ENCODE peak calls at places on chromosomes 11 and 22, in ten cellular contexts. One of them, this sample, is unnamed.

GRCh38 chr22:47168900-47169800 is 406.7 kb downstream of the TBC1D22A start:
- DNase-seq in ovary: peak; percentile 13
- DNase-seq in fibroblast of lung: peak; percentile 21
- DNase-seq in HTR-8/SVneo: peak; percentile 17
- DNase-seq in stimulated activated CD4-positive, alpha-beta T cell treated with anti-CD3 and anti-CD28 coated beads, TNF-alpha, amount 100 ng/mL, for 48 hours: no peak
- DNase-seq in stimulated activated naive CD8-positive, alpha-beta T cell treated with anti-CD3 and anti-CD28 coated beads, Interleukin-15, amount 100 ng/mL, for 72 hours: no peak
- DNase-seq in H9: peak; percentile 62
- DNase-seq in endothelial cell: no peak
- DNase-seq in HCEC 1CT: no peak
- DNase-seq in fibroblast of villous mesenchyme: peak; percentile 13
- DNase-seq in this sample: no peak

GRCh38 chr11:132655187-132655855 is 877.0 kb downstream of the OPCML start:
- DNase-seq in ovary: no peak
- DNase-seq in fibroblast of lung: peak; percentile 56
- DNase-seq in HTR-8/SVneo: no peak
- DNase-seq in stimulated activated CD4-positive, alpha-beta T cell treated with anti-CD3 and anti-CD28 coated beads, TNF-alpha, amount 100 ng/mL, for 48 hours: no peak
- DNase-seq in stimulated activated naive CD8-positive, alpha-beta T cell treated with anti-CD3 and anti-CD28 coated beads, Interleukin-15, amount 100 ng/mL, for 72 hours: no peak
- DNase-seq in H9: no peak
- DNase-seq in endothelial cell: no peak
- DNase-seq in HCEC 1CT: no peak
- DNase-seq in fibroblast of villous mesenchyme: no peak
- DNase-seq in this sample: no peak

GRCh38 chr11:2518112-2518982 is 73.5 kb downstream of the KCNQ1 start:
- DNase-seq in ovary: peak; percentile 13
- DNase-seq in fibroblast of lung: no peak
- DNase-seq in HTR-8/SVneo: no peak
- DNase-seq in stimulated activated CD4-positive, alpha-beta T cell treated with anti-CD3 and anti-CD28 coated beads, TNF-alpha, amount 100 ng/mL, for 48 hours: no peak
- DNase-seq in stimulated activated naive CD8-positive, alpha-beta T cell treated with anti-CD3 and anti-CD28 coated beads, Interleukin-15, amount 100 ng/mL, for 72 hours: peak; percentile 6
- DNase-seq in H9: peak; percentile 21
- DNase-seq in endothelial cell: peak; percentile 2
- DNase-seq in HCEC 1CT: no peak
- DNase-seq in fibroblast of villous mesenchyme: no peak
- DNase-seq in this sample: no peak

GRCh38 chr11:72569966-72570892 is 104.0 kb downstream of the PDE2A start:
- DNase-seq in ovary: no peak
- DNase-seq in fibroblast of lung: peak; percentile 90
- DNase-seq in HTR-8/SVneo: peak; percentile 71
- DNase-seq in stimulated activated CD4-positive, alpha-beta T cell treated with anti-CD3 and anti-CD28 coated beads, TNF-alpha, amount 100 ng/mL, for 48 hours: no peak
- DNase-seq in stimulated activated naive CD8-positive, alpha-beta T cell treated with anti-CD3 and anti-CD28 coated beads, Interleukin-15, amount 100 ng/mL, for 72 hours: no peak
- DNase-seq in H9: peak; percentile 19
- DNase-seq in endothelial cell: no peak
- DNase-seq in HCEC 1CT: peak; percentile 88
- DNase-seq in fibroblast of villous mesenchyme: peak; percentile 96
- DNase-seq in this sample: no peak

GRCh38 chr11:32466279-32466915 is 31.1 kb upstream of the WT1 start:
- DNase-seq in ovary: no peak
- DNase-seq in fibroblast of lung: peak; percentile 14
- DNase-seq in HTR-8/SVneo: no peak
- DNase-seq in stimulated activated CD4-positive, alpha-beta T cell treated with anti-CD3 and anti-CD28 coated beads, TNF-alpha, amount 100 ng/mL, for 48 hours: no peak
- DNase-seq in stimulated activated naive CD8-positive, alpha-beta T cell treated with anti-CD3 and anti-CD28 coated beads, Interleukin-15, amount 100 ng/mL, for 72 hours: no peak
- DNase-seq in H9: no peak
- DNase-seq in endothelial cell: no peak
- DNase-seq in HCEC 1CT: no peak
- DNase-seq in fibroblast of villous mesenchyme: peak; percentile 47
- DNase-seq in this sample: no peak

GRCh38 chr22:26777402-26777801 is 120.0 kb downstream of the MIAT start:
- DNase-seq in ovary: no peak
- DNase-seq in fibroblast of lung: peak; percentile 59
- DNase-seq in HTR-8/SVneo: peak; percentile 9
- DNase-seq in stimulated activated CD4-positive, alpha-beta T cell treated with anti-CD3 and anti-CD28 coated beads, TNF-alpha, amount 100 ng/mL, for 48 hours: no peak
- DNase-seq in stimulated activated naive CD8-positive, alpha-beta T cell treated with anti-CD3 and anti-CD28 coated beads, Interleukin-15, amount 100 ng/mL, for 72 hours: no peak
- DNase-seq in H9: peak; percentile 74
- DNase-seq in endothelial cell: no peak
- DNase-seq in HCEC 1CT: no peak
- DNase-seq in fibroblast of villous mesenchyme: peak; percentile 75
- DNase-seq in this sample: no peak

GRCh38 chr11:74306440-74307175 is 4.8 kb downstream of the P4HA3 start:
- DNase-seq in ovary: no peak
- DNase-seq in fibroblast of lung: peak; percentile 37
- DNase-seq in HTR-8/SVneo: no peak
- DNase-seq in stimulated activated CD4-positive, alpha-beta T cell treated with anti-CD3 and anti-CD28 coated beads, TNF-alpha, amount 100 ng/mL, for 48 hours: no peak
- DNase-seq in stimulated activated naive CD8-positive, alpha-beta T cell treated with anti-CD3 and anti-CD28 coated beads, Interleukin-15, amount 100 ng/mL, for 72 hours: no peak
- DNase-seq in H9: no peak
- DNase-seq in endothelial cell: no peak
- DNase-seq in HCEC 1CT: no peak
- DNase-seq in fibroblast of villous mesenchyme: no peak
- DNase-seq in this sample: no peak

GRCh38 chr22:41540006-41540315 is 4.3 kb downstream of the POLR3H start:
- DNase-seq in ovary: no peak
- DNase-seq in fibroblast of lung: no peak
- DNase-seq in HTR-8/SVneo: no peak
- DNase-seq in stimulated activated CD4-positive, alpha-beta T cell treated with anti-CD3 and anti-CD28 coated beads, TNF-alpha, amount 100 ng/mL, for 48 hours: no peak
- DNase-seq in stimulated activated naive CD8-positive, alpha-beta T cell treated with anti-CD3 and anti-CD28 coated beads, Interleukin-15, amount 100 ng/mL, for 72 hours: no peak
- DNase-seq in H9: no peak
- DNase-seq in endothelial cell: no peak
- DNase-seq in HCEC 1CT: no peak
- DNase-seq in fibroblast of villous mesenchyme: no peak
- DNase-seq in this sample: no peak

GRCh38 chr11:102914238-102915043 is 39.7 kb upstream of the MMP12 start:
- DNase-seq in ovary: no peak
- DNase-seq in fibroblast of lung: peak; percentile 31
- DNase-seq in HTR-8/SVneo: peak; percentile 36
- DNase-seq in stimulated activated CD4-positive, alpha-beta T cell treated with anti-CD3 and anti-CD28 coated beads, TNF-alpha, amount 100 ng/mL, for 48 hours: no peak
- DNase-seq in stimulated activated naive CD8-positive, alpha-beta T cell treated with anti-CD3 and anti-CD28 coated beads, Interleukin-15, amount 100 ng/mL, for 72 hours: peak; percentile 26
- DNase-seq in H9: peak; percentile 62
- DNase-seq in endothelial cell: peak; percentile 21
- DNase-seq in HCEC 1CT: peak; percentile 35
- DNase-seq in fibroblast of villous mesenchyme: peak; percentile 58
- DNase-seq in this sample: peak; percentile 24

GRCh38 chr11:3119141-3119821 is 45.8 kb downstream of the OSBPL5 start:
- DNase-seq in ovary: no peak
- DNase-seq in fibroblast of lung: no peak
- DNase-seq in HTR-8/SVneo: no peak
- DNase-seq in stimulated activated CD4-positive, alpha-beta T cell treated with anti-CD3 and anti-CD28 coated beads, TNF-alpha, amount 100 ng/mL, for 48 hours: no peak
- DNase-seq in stimulated activated naive CD8-positive, alpha-beta T cell treated with anti-CD3 and anti-CD28 coated beads, Interleukin-15, amount 100 ng/mL, for 72 hours: no peak
- DNase-seq in H9: no peak
- DNase-seq in endothelial cell: no peak
- DNase-seq in HCEC 1CT: no peak
- DNase-seq in fibroblast of villous mesenchyme: no peak
- DNase-seq in this sample: no peak

GRCh38 chr11:118928870-118929495 is 3.3 kb upstream of the BCL9L start:
- DNase-seq in ovary: no peak
- DNase-seq in fibroblast of lung: peak; percentile 70
- DNase-seq in HTR-8/SVneo: peak; percentile 73
- DNase-seq in stimulated activated CD4-positive, alpha-beta T cell treated with anti-CD3 and anti-CD28 coated beads, TNF-alpha, amount 100 ng/mL, for 48 hours: no peak
- DNase-seq in stimulated activated naive CD8-positive, alpha-beta T cell treated with anti-CD3 and anti-CD28 coated beads, Interleukin-15, amount 100 ng/mL, for 72 hours: no peak
- DNase-seq in H9: no peak
- DNase-seq in endothelial cell: peak; percentile 63
- DNase-seq in HCEC 1CT: peak; percentile 44
- DNase-seq in fibroblast of villous mesenchyme: peak; percentile 65
- DNase-seq in this sample: no peak

GRCh38 chr11:8213390-8213789 is 44.6 kb upstream of the RIC3 start:
- DNase-seq in ovary: no peak
- DNase-seq in fibroblast of lung: no peak
- DNase-seq in HTR-8/SVneo: no peak
- DNase-seq in stimulated activated CD4-positive, alpha-beta T cell treated with anti-CD3 and anti-CD28 coated beads, TNF-alpha, amount 100 ng/mL, for 48 hours: no peak
- DNase-seq in stimulated activated naive CD8-positive, alpha-beta T cell treated with anti-CD3 and anti-CD28 coated beads, Interleukin-15, amount 100 ng/mL, for 72 hours: no peak
- DNase-seq in H9: no peak
- DNase-seq in endothelial cell: no peak
- DNase-seq in HCEC 1CT: no peak
- DNase-seq in fibroblast of villous mesenchyme: no peak
- DNase-seq in this sample: no peak

GRCh38 chr11:15101072-15101701 is 13.5 kb upstream of the INSC start:
- DNase-seq in ovary: peak; percentile 19
- DNase-seq in fibroblast of lung: peak; percentile 51
- DNase-seq in HTR-8/SVneo: peak; percentile 31
- DNase-seq in stimulated activated CD4-positive, alpha-beta T cell treated with anti-CD3 and anti-CD28 coated beads, TNF-alpha, amount 100 ng/mL, for 48 hours: peak; percentile 17
- DNase-seq in stimulated activated naive CD8-positive, alpha-beta T cell treated with anti-CD3 and anti-CD28 coated beads, Interleukin-15, amount 100 ng/mL, for 72 hours: peak; percentile 55
- DNase-seq in H9: peak; percentile 65
- DNase-seq in endothelial cell: peak; percentile 72
- DNase-seq in HCEC 1CT: peak; percentile 78
- DNase-seq in fibroblast of villous mesenchyme: peak; percentile 78
- DNase-seq in this sample: peak; percentile 64

GRCh38 chr22:36145881-36146280 is 14.7 kb downstream of the APOL3 start:
- DNase-seq in ovary: no peak
- DNase-seq in fibroblast of lung: peak; percentile 9
- DNase-seq in HTR-8/SVneo: no peak
- DNase-seq in stimulated activated CD4-positive, alpha-beta T cell treated with anti-CD3 and anti-CD28 coated beads, TNF-alpha, amount 100 ng/mL, for 48 hours: no peak
- DNase-seq in stimulated activated naive CD8-positive, alpha-beta T cell treated with anti-CD3 and anti-CD28 coated beads, Interleukin-15, amount 100 ng/mL, for 72 hours: no peak
- DNase-seq in H9: no peak
- DNase-seq in endothelial cell: no peak
- DNase-seq in HCEC 1CT: no peak
- DNase-seq in fibroblast of villous mesenchyme: no peak
- DNase-seq in this sample: no peak

GRCh38 chr11:134069426-134069921 is 602 bp downstream of the JAM3 start:
- DNase-seq in ovary: peak; percentile 59
- DNase-seq in fibroblast of lung: peak; percentile 37
- DNase-seq in HTR-8/SVneo: no peak
- DNase-seq in stimulated activated CD4-positive, alpha-beta T cell treated with anti-CD3 and anti-CD28 coated beads, TNF-alpha, amount 100 ng/mL, for 48 hours: no peak
- DNase-seq in stimulated activated naive CD8-positive, alpha-beta T cell treated with anti-CD3 and anti-CD28 coated beads, Interleukin-15, amount 100 ng/mL, for 72 hours: no peak
- DNase-seq in H9: no peak
- DNase-seq in endothelial cell: no peak
- DNase-seq in HCEC 1CT: no peak
- DNase-seq in fibroblast of villous mesenchyme: peak; percentile 24
- DNase-seq in this sample: no peak

GRCh38 chr11:50088231-50088630 is 55.6 kb downstream of the OR4C45 start:
- DNase-seq in ovary: no peak
- DNase-seq in fibroblast of lung: no peak
- DNase-seq in HTR-8/SVneo: no peak
- DNase-seq in stimulated activated CD4-positive, alpha-beta T cell treated with anti-CD3 and anti-CD28 coated beads, TNF-alpha, amount 100 ng/mL, for 48 hours: no peak
- DNase-seq in stimulated activated naive CD8-positive, alpha-beta T cell treated with anti-CD3 and anti-CD28 coated beads, Interleukin-15, amount 100 ng/mL, for 72 hours: no peak
- DNase-seq in H9: no peak
- DNase-seq in endothelial cell: no peak
- DNase-seq in HCEC 1CT: no peak
- DNase-seq in fibroblast of villous mesenchyme: no peak
- DNase-seq in this sample: no peak

GRCh38 chr11:20000022-20000392 is 160.3 kb downstream of the DBX1 start:
- DNase-seq in ovary: no peak
- DNase-seq in fibroblast of lung: no peak
- DNase-seq in HTR-8/SVneo: no peak
- DNase-seq in stimulated activated CD4-positive, alpha-beta T cell treated with anti-CD3 and anti-CD28 coated beads, TNF-alpha, amount 100 ng/mL, for 48 hours: no peak
- DNase-seq in stimulated activated naive CD8-positive, alpha-beta T cell treated with anti-CD3 and anti-CD28 coated beads, Interleukin-15, amount 100 ng/mL, for 72 hours: no peak
- DNase-seq in H9: no peak
- DNase-seq in endothelial cell: no peak
- DNase-seq in HCEC 1CT: no peak
- DNase-seq in fibroblast of villous mesenchyme: no peak
- DNase-seq in this sample: no peak

GRCh38 chr11:41716862-41717261 is 257.4 kb upstream of the LRRC4C start:
- DNase-seq in ovary: no peak
- DNase-seq in fibroblast of lung: no peak
- DNase-seq in HTR-8/SVneo: no peak
- DNase-seq in stimulated activated CD4-positive, alpha-beta T cell treated with anti-CD3 and anti-CD28 coated beads, TNF-alpha, amount 100 ng/mL, for 48 hours: no peak
- DNase-seq in stimulated activated naive CD8-positive, alpha-beta T cell treated with anti-CD3 and anti-CD28 coated beads, Interleukin-15, amount 100 ng/mL, for 72 hours: no peak
- DNase-seq in H9: no peak
- DNase-seq in endothelial cell: no peak
- DNase-seq in HCEC 1CT: no peak
- DNase-seq in fibroblast of villous mesenchyme: no peak
- DNase-seq in this sample: no peak

GRCh38 chr11:27187075-27187847 is 146.6 kb downstream of the BBOX1 start:
- DNase-seq in ovary: no peak
- DNase-seq in fibroblast of lung: no peak
- DNase-seq in HTR-8/SVneo: no peak
- DNase-seq in stimulated activated CD4-positive, alpha-beta T cell treated with anti-CD3 and anti-CD28 coated beads, TNF-alpha, amount 100 ng/mL, for 48 hours: no peak
- DNase-seq in stimulated activated naive CD8-positive, alpha-beta T cell treated with anti-CD3 and anti-CD28 coated beads, Interleukin-15, amount 100 ng/mL, for 72 hours: no peak
- DNase-seq in H9: no peak
- DNase-seq in endothelial cell: no peak
- DNase-seq in HCEC 1CT: no peak
- DNase-seq in fibroblast of villous mesenchyme: no peak
- DNase-seq in this sample: no peak

GRCh38 chr11:41836426-41836825 is 377.0 kb upstream of the LRRC4C start:
- DNase-seq in ovary: no peak
- DNase-seq in fibroblast of lung: peak; percentile 59
- DNase-seq in HTR-8/SVneo: no peak
- DNase-seq in stimulated activated CD4-positive, alpha-beta T cell treated with anti-CD3 and anti-CD28 coated beads, TNF-alpha, amount 100 ng/mL, for 48 hours: no peak
- DNase-seq in stimulated activated naive CD8-positive, alpha-beta T cell treated with anti-CD3 and anti-CD28 coated beads, Interleukin-15, amount 100 ng/mL, for 72 hours: no peak
- DNase-seq in H9: no peak
- DNase-seq in endothelial cell: no peak
- DNase-seq in HCEC 1CT: no peak
- DNase-seq in fibroblast of villous mesenchyme: no peak
- DNase-seq in this sample: no peak

This sample was measured in Panc1.